ENCODE peak calls at places on chromosome 3, in seven cellular contexts. One of them, this sample, is unnamed.

GRCh38 chr3:42588625-42589024 is 2.0 kb upstream of the SS18L2 start:
- DNase-seq in body of pancreas: no peak
- DNase-seq in kidney: no peak
- DNase-seq in PC-3: no peak
- DNase-seq in GM23338: no peak
- DNase-seq in cardiac fibroblast: no peak
- DNase-seq in fibroblast of lung: no peak
- DNase-seq in this sample: no peak

GRCh38 chr3:135806342-135806741 is 159.2 kb upstream of the PPP2R3A start:
- DNase-seq in GM23338: peak
- DNase-seq in fibroblast of lung: peak
- DNase-seq in body of pancreas: no peak
- DNase-seq in PC-3: no peak
- DNase-seq in cardiac fibroblast: no peak
- DNase-seq in kidney: no peak
- DNase-seq in this sample: no peak

GRCh38 chr3:129892857-129893615 is 475 bp downstream of the TMCC1 start:
- DNase-seq in cardiac fibroblast: no peak
- DNase-seq in PC-3: peak
- DNase-seq in body of pancreas: no peak
- DNase-seq in fibroblast of lung: peak
- DNase-seq in kidney: peak
- DNase-seq in GM23338: peak
- DNase-seq in this sample: peak

GRCh38 chr3:71398157-71398836 is 185.2 kb downstream of the FOXP1 start:
- DNase-seq in body of pancreas: no peak
- DNase-seq in PC-3: no peak
- DNase-seq in fibroblast of lung: peak
- DNase-seq in cardiac fibroblast: no peak
- DNase-seq in GM23338: no peak
- DNase-seq in kidney: no peak
- DNase-seq in this sample: peak

GRCh38 chr3:122975924-122976293 is 51.7 kb downstream of the SEMA5B start:
- DNase-seq in body of pancreas: no peak
- DNase-seq in PC-3: no peak
- DNase-seq in GM23338: no peak
- DNase-seq in kidney: no peak
- DNase-seq in cardiac fibroblast: no peak
- DNase-seq in fibroblast of lung: peak
- DNase-seq in this sample: no peak

GRCh38 chr3:146217324-146217723 is 33.6 kb downstream of the PLSCR4 start:
- DNase-seq in kidney: no peak
- DNase-seq in GM23338: no peak
- DNase-seq in PC-3: peak
- DNase-seq in body of pancreas: no peak
- DNase-seq in fibroblast of lung: peak
- DNase-seq in cardiac fibroblast: no peak
- DNase-seq in this sample: no peak

GRCh38 chr3:126419886-126420786 is 25.4 kb downstream of the CFAP100 start:
- DNase-seq in cardiac fibroblast: no peak
- DNase-seq in kidney: no peak
- DNase-seq in GM23338: peak
- DNase-seq in fibroblast of lung: no peak
- DNase-seq in body of pancreas: no peak
- DNase-seq in PC-3: no peak
- DNase-seq in this sample: no peak

GRCh38 chr3:59796486-59796885 is 746.7 kb upstream of the CFAP20DC start:
- DNase-seq in GM23338: no peak
- DNase-seq in body of pancreas: no peak
- DNase-seq in kidney: no peak
- DNase-seq in cardiac fibroblast: no peak
- DNase-seq in PC-3: no peak
- DNase-seq in fibroblast of lung: peak
- DNase-seq in this sample: no peak

GRCh38 chr3:98594630-98594961 is 1.2 kb upstream of the CPOX start:
- DNase-seq in fibroblast of lung: no peak
- DNase-seq in kidney: no peak
- DNase-seq in body of pancreas: no peak
- DNase-seq in GM23338: no peak
- DNase-seq in cardiac fibroblast: no peak
- DNase-seq in PC-3: no peak
- DNase-seq in this sample: no peak

GRCh38 chr3:108125550-108126071 is 34.8 kb upstream of the CD47 start:
- DNase-seq in kidney: no peak
- DNase-seq in PC-3: no peak
- DNase-seq in body of pancreas: no peak
- DNase-seq in GM23338: no peak
- DNase-seq in fibroblast of lung: no peak
- DNase-seq in cardiac fibroblast: no peak
- DNase-seq in this sample: peak

GRCh38 chr3:189778340-189778950 is 147.3 kb downstream of the TP63 start:
- DNase-seq in kidney: no peak
- DNase-seq in body of pancreas: no peak
- DNase-seq in cardiac fibroblast: no peak
- DNase-seq in PC-3: no peak
- DNase-seq in fibroblast of lung: no peak
- DNase-seq in GM23338: no peak
- DNase-seq in this sample: no peak

GRCh38 chr3:48656061-48656840 is 6.4 kb downstream of the CELSR3 start:
- DNase-seq in body of pancreas: peak
- DNase-seq in PC-3: no peak
- DNase-seq in cardiac fibroblast: peak
- DNase-seq in fibroblast of lung: peak
- DNase-seq in GM23338: peak
- DNase-seq in kidney: peak
- DNase-seq in this sample: peak

GRCh38 chr3:129606522-129607390 is at the start of gene PLXND1:
- DNase-seq in PC-3: peak
- DNase-seq in cardiac fibroblast: peak
- DNase-seq in kidney: peak
- DNase-seq in fibroblast of lung: peak
- DNase-seq in GM23338: peak
- DNase-seq in body of pancreas: peak
- DNase-seq in this sample: no peak

DNA sequence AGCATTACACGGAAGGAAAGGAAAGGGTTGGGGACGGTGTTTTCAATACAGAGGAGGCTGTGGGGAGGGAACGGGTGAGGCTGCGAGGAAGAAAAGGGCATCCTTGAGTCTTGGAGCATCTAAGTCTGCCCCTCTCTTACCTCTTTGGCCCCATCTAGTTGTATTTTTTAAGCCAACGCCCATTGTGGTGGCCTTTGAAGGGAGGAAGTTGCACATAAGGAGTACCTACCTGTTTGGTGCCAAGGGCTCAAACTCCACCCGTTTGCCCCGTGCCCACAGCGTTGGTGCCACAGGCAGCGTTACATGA is 146.1 kb upstream of the UMPS start:
- DNase-seq in fibroblast of lung: no peak
- DNase-seq in kidney: no peak
- DNase-seq in GM23338: no peak
- DNase-seq in cardiac fibroblast: no peak
- DNase-seq in body of pancreas: no peak
- DNase-seq in PC-3: no peak
- DNase-seq in this sample: no peak
- H3K4me3 ChIP-seq in fibroblast of lung: peak
- H3K4me3 ChIP-seq in kidney: peak
- H3K4me3 ChIP-seq in GM23338: peak
- H3K4me3 ChIP-seq in cardiac fibroblast: peak
- H3K4me3 ChIP-seq in body of pancreas: no peak
- H3K4me3 ChIP-seq in PC-3: peak
- H3K4me3 ChIP-seq in this sample: no peak

GRCh38 chr3:50242371-50242770 is 6.4 kb downstream of the GNAI2 start:
- DNase-seq in kidney: no peak
- DNase-seq in body of pancreas: no peak
- DNase-seq in PC-3: no peak
- DNase-seq in cardiac fibroblast: no peak
- DNase-seq in GM23338: no peak
- DNase-seq in fibroblast of lung: no peak
- DNase-seq in this sample: no peak
- H3K4me3 ChIP-seq in kidney: no peak
- H3K4me3 ChIP-seq in body of pancreas: no peak
- H3K4me3 ChIP-seq in PC-3: no peak
- H3K4me3 ChIP-seq in cardiac fibroblast: no peak
- H3K4me3 ChIP-seq in GM23338: peak
- H3K4me3 ChIP-seq in fibroblast of lung: no peak
- H3K4me3 ChIP-seq in this sample: no peak

GRCh38 chr3:15333957-15334263 is 1.5 kb upstream of the SH3BP5 start:
- DNase-seq in GM23338: no peak
- DNase-seq in body of pancreas: no peak
- DNase-seq in PC-3: no peak
- DNase-seq in kidney: no peak
- DNase-seq in fibroblast of lung: no peak
- DNase-seq in cardiac fibroblast: no peak
- DNase-seq in this sample: no peak

GRCh38 chr3:15331606-15332404 is 581 bp downstream of the SH3BP5 start:
- DNase-seq in body of pancreas: peak
- DNase-seq in PC-3: peak
- DNase-seq in kidney: peak
- DNase-seq in cardiac fibroblast: peak
- DNase-seq in fibroblast of lung: peak
- DNase-seq in GM23338: peak
- DNase-seq in this sample: no peak

GRCh38 chr3:15332405-15333098 is at the start of gene SH3BP5:
- DNase-seq in kidney: peak
- DNase-seq in cardiac fibroblast: peak
- DNase-seq in body of pancreas: peak
- DNase-seq in fibroblast of lung: peak
- DNase-seq in PC-3: peak
- DNase-seq in GM23338: peak
- DNase-seq in this sample: no peak

GRCh38 chr3:15331072-15331605 is 1.2 kb downstream of the SH3BP5 start:
- DNase-seq in fibroblast of lung: no peak
- DNase-seq in cardiac fibroblast: no peak
- DNase-seq in GM23338: no peak
- DNase-seq in PC-3: no peak
- DNase-seq in kidney: no peak
- DNase-seq in body of pancreas: no peak
- DNase-seq in this sample: no peak

DNA sequence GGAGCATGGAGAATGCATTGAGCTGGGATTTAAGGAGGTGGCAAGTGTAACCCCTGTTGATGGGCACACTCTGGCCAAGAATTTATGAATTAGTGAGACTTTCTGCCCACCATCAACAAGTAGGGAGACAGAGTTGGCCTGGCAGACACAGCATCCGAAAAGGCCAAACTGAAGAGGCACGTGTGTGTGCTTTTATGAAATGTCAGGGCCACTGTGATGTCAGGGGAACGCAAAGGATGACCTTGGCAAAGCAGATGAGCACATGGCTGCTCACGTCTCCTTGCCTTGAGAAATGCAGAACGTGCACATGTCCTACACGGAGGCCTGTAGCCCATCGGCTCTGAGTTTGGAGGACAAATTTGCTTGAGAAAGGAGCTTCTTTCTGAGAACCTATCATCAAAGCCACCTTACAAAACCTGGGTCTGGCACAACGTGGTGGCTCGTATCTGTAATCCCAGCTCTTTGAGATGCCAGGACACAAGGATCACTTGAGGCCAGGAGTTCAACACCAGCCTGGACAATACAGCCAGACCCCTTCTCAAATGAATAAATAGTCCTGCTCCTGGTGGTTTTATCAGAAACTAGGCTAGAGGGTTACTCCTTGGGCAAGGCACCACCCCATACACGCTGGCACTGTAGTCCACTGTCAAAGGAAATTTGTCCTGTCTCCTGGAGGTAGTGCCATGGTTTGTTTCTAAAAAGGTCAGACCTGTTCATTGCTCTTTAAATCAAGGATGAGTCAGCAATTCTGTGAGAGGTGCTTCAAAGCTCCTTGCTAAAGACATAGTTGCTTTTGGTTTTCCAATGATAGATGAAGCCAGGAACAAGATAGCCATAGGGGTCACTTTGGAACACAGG is 942 bp upstream of the SH3BP5 start:
- DNase-seq in kidney: no peak
- DNase-seq in GM23338: no peak
- DNase-seq in PC-3: peak
- DNase-seq in fibroblast of lung: no peak
- DNase-seq in body of pancreas: no peak
- DNase-seq in cardiac fibroblast: no peak
- DNase-seq in this sample: no peak
- H3K4me3 ChIP-seq in kidney: peak
- H3K4me3 ChIP-seq in GM23338: peak
- H3K4me3 ChIP-seq in PC-3: peak
- H3K4me3 ChIP-seq in fibroblast of lung: no peak
- H3K4me3 ChIP-seq in body of pancreas: no peak
- H3K4me3 ChIP-seq in cardiac fibroblast: no peak
- H3K4me3 ChIP-seq in this sample: no peak

DNA sequence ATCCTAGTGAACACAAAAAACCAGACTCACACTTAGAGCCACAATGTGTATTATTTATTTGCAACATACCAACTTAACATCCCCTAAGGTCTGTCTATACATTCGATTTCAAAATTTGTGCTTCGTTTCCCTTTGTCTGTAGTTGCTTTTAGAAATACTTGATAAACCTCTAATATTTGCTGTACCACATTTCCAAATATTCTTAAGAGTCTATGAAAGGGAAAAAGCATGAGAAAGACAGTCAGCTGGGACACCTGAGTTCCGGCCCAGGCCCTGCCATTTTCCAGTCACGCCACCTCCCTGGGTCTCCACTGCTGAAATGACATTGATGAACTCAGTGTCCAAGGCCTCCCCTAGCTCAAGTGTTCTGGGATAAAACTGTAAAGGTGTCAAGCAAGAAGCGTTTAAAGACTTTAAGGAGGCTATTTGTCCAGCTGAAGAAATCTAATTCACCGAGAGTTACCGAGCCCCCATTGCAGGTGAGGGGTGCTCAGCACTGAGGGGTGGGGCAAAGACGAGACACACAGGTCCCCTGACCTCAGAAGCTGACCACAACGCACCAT is 26.6 kb downstream of the LRRC2 start:
- DNase-seq in kidney: no peak
- DNase-seq in cardiac fibroblast: no peak
- DNase-seq in fibroblast of lung: no peak
- DNase-seq in PC-3: no peak
- DNase-seq in GM23338: no peak
- DNase-seq in body of pancreas: no peak
- DNase-seq in this sample: no peak
- H3K4me3 ChIP-seq in kidney: peak
- H3K4me3 ChIP-seq in cardiac fibroblast: no peak
- H3K4me3 ChIP-seq in fibroblast of lung: no peak
- H3K4me3 ChIP-seq in PC-3: no peak
- H3K4me3 ChIP-seq in GM23338: no peak
- H3K4me3 ChIP-seq in body of pancreas: no peak
- H3K4me3 ChIP-seq in this sample: peak

GRCh38 chr3:154427685-154428291 is 2.2 kb downstream of the GPR149 start:
- DNase-seq in fibroblast of lung: no peak
- DNase-seq in PC-3: no peak
- DNase-seq in GM23338: peak
- DNase-seq in kidney: peak
- DNase-seq in body of pancreas: no peak
- DNase-seq in cardiac fibroblast: no peak
- DNase-seq in this sample: no peak
- H3K4me3 ChIP-seq in fibroblast of lung: peak
- H3K4me3 ChIP-seq in PC-3: no peak
- H3K4me3 ChIP-seq in GM23338: peak
- H3K4me3 ChIP-seq in kidney: no peak
- H3K4me3 ChIP-seq in body of pancreas: no peak
- H3K4me3 ChIP-seq in cardiac fibroblast: no peak
- H3K4me3 ChIP-seq in this sample: no peak

DNA sequence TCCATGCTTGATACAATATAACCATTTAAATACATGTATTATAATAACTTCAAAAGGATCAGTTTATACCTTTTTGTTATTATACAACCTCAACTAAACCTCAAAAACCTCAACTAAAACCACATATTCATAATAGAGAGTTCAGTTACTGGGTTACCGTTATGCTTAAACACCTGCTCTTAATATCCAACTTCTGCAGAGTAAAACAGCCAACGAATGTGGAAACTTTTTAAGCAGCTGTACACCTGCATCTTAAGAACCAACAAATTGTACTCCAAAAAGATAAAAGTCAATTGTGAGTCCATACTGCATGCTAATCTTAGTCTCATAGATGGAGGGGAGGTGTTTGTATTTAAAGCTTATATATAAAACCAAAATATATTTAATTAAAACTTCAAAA is 53.5 kb downstream of the TFDP2 start:
- DNase-seq in fibroblast of lung: no peak
- DNase-seq in body of pancreas: no peak
- DNase-seq in GM23338: no peak
- DNase-seq in kidney: no peak
- DNase-seq in PC-3: no peak
- DNase-seq in cardiac fibroblast: no peak
- DNase-seq in this sample: peak
- H3K4me3 ChIP-seq in fibroblast of lung: no peak
- H3K4me3 ChIP-seq in body of pancreas: no peak
- H3K4me3 ChIP-seq in GM23338: no peak
- H3K4me3 ChIP-seq in kidney: no peak
- H3K4me3 ChIP-seq in PC-3: no peak
- H3K4me3 ChIP-seq in cardiac fibroblast: no peak
- H3K4me3 ChIP-seq in this sample: no peak

This sample was measured in Jurkat, Clone E6-1.